ENCODE peak calls at places on chromosome 18, in seven cellular contexts. One of them, this sample, is unnamed. For H3K27me3, the result is how much of the 10 kb centered on the place peaks cover.

GRCh38 chr18:31066267-31066666 is 23.7 kb upstream of the DSC3 start:
- DNase-seq in lower lobe of right lung: no peak
- DNase-seq in CD8-positive, alpha-beta T cell: no peak
- DNase-seq in tibial nerve: no peak
- DNase-seq in GM23338: no peak
- DNase-seq in HepG2: no peak
- DNase-seq in upper lobe of left lung: no peak
- DNase-seq in this sample: no peak

GRCh38 chr18:73842795-73843394 is 304.7 kb downstream of the FBXO15 start:
- DNase-seq in lower lobe of right lung: no peak
- DNase-seq in CD8-positive, alpha-beta T cell: no peak
- DNase-seq in tibial nerve: peak
- DNase-seq in GM23338: peak
- DNase-seq in HepG2: peak
- DNase-seq in upper lobe of left lung: peak
- DNase-seq in this sample: peak

GRCh38 chr18:50751490-50751889 is 68.3 kb downstream of the MRO start:
- DNase-seq in lower lobe of right lung: no peak
- DNase-seq in CD8-positive, alpha-beta T cell: no peak
- DNase-seq in tibial nerve: no peak
- DNase-seq in GM23338: no peak
- DNase-seq in HepG2: no peak
- DNase-seq in upper lobe of left lung: no peak
- DNase-seq in this sample: no peak

GRCh38 chr18:11857177-11857887 is 6.1 kb downstream of the CHMP1B start:
- DNase-seq in lower lobe of right lung: no peak
- DNase-seq in CD8-positive, alpha-beta T cell: no peak
- DNase-seq in tibial nerve: peak
- DNase-seq in GM23338: peak
- DNase-seq in HepG2: peak
- DNase-seq in upper lobe of left lung: peak
- DNase-seq in this sample: peak

GRCh38 chr18:31513189-31513907 is 15.4 kb downstream of the DSG2 start:
- DNase-seq in lower lobe of right lung: no peak
- DNase-seq in CD8-positive, alpha-beta T cell: no peak
- DNase-seq in tibial nerve: no peak
- DNase-seq in GM23338: no peak
- DNase-seq in HepG2: peak
- DNase-seq in upper lobe of left lung: no peak
- DNase-seq in this sample: peak

GRCh38 chr18:415627-416612 is 84.6 kb downstream of the COLEC12 start:
- DNase-seq in lower lobe of right lung: no peak
- DNase-seq in CD8-positive, alpha-beta T cell: no peak
- DNase-seq in tibial nerve: no peak
- DNase-seq in GM23338: no peak
- DNase-seq in HepG2: no peak
- DNase-seq in upper lobe of left lung: no peak
- DNase-seq in this sample: no peak

GRCh38 chr18:76348267-76349066 is 146.6 kb downstream of the ZNF516 start:
- DNase-seq in lower lobe of right lung: no peak
- DNase-seq in CD8-positive, alpha-beta T cell: no peak
- DNase-seq in tibial nerve: no peak
- DNase-seq in GM23338: no peak
- DNase-seq in HepG2: peak
- DNase-seq in upper lobe of left lung: no peak
- DNase-seq in this sample: no peak

GRCh38 chr18:36454258-36454657 is 156.7 kb downstream of the FHOD3 start:
- DNase-seq in lower lobe of right lung: no peak
- DNase-seq in CD8-positive, alpha-beta T cell: no peak
- DNase-seq in tibial nerve: no peak
- DNase-seq in GM23338: no peak
- DNase-seq in HepG2: no peak
- DNase-seq in upper lobe of left lung: no peak
- DNase-seq in this sample: no peak

GRCh38 chr18:76402026-76402990 is 92.7 kb downstream of the ZNF516 start:
- DNase-seq in lower lobe of right lung: no peak
- DNase-seq in CD8-positive, alpha-beta T cell: no peak
- DNase-seq in tibial nerve: no peak
- DNase-seq in GM23338: no peak
- DNase-seq in HepG2: no peak
- DNase-seq in upper lobe of left lung: peak
- DNase-seq in this sample: no peak

GRCh38 chr18:48929951-48930713 is 20.6 kb downstream of the SMAD7 start:
- DNase-seq in lower lobe of right lung: no peak
- DNase-seq in CD8-positive, alpha-beta T cell: no peak
- DNase-seq in tibial nerve: peak
- DNase-seq in GM23338: peak
- DNase-seq in HepG2: peak
- DNase-seq in upper lobe of left lung: peak
- DNase-seq in this sample: peak

GRCh38 chr18:55585586-55586521 is 2.1 kb downstream of the TCF4 start:
- DNase-seq in lower lobe of right lung: no peak
- DNase-seq in CD8-positive, alpha-beta T cell: no peak
- DNase-seq in tibial nerve: no peak
- DNase-seq in GM23338: peak
- DNase-seq in HepG2: no peak
- DNase-seq in upper lobe of left lung: no peak
- DNase-seq in this sample: no peak

GRCh38 chr18:48951448-48952286 is 902 bp upstream of the SMAD7 start:
- DNase-seq in lower lobe of right lung: peak
- DNase-seq in CD8-positive, alpha-beta T cell: peak
- DNase-seq in tibial nerve: peak
- DNase-seq in GM23338: peak
- DNase-seq in HepG2: peak
- DNase-seq in upper lobe of left lung: peak
- DNase-seq in this sample: peak

GRCh38 chr18:75309564-75309963 is 99.0 kb downstream of the TSHZ1 start:
- DNase-seq in lower lobe of right lung: no peak
- DNase-seq in CD8-positive, alpha-beta T cell: no peak
- DNase-seq in tibial nerve: no peak
- DNase-seq in GM23338: peak
- DNase-seq in HepG2: peak
- DNase-seq in upper lobe of left lung: no peak
- DNase-seq in this sample: no peak

GRCh38 chr18:8526316-8526715 is 82.9 kb upstream of the RAB12 start:
- DNase-seq in lower lobe of right lung: no peak
- DNase-seq in CD8-positive, alpha-beta T cell: no peak
- DNase-seq in tibial nerve: no peak
- DNase-seq in GM23338: no peak
- DNase-seq in HepG2: no peak
- DNase-seq in upper lobe of left lung: peak
- DNase-seq in this sample: no peak

GRCh38 chr18:75064513-75064905 is 144.4 kb downstream of the PTGR3 start:
- DNase-seq in lower lobe of right lung: no peak
- DNase-seq in CD8-positive, alpha-beta T cell: no peak
- DNase-seq in tibial nerve: no peak
- DNase-seq in GM23338: no peak
- DNase-seq in HepG2: no peak
- DNase-seq in upper lobe of left lung: no peak
- DNase-seq in this sample: no peak

GRCh38 chr18:71784777-71785176 is 759.4 kb downstream of the CBLN2 start:
- DNase-seq in lower lobe of right lung: no peak
- DNase-seq in CD8-positive, alpha-beta T cell: no peak
- DNase-seq in tibial nerve: no peak
- DNase-seq in GM23338: peak
- DNase-seq in HepG2: peak
- DNase-seq in upper lobe of left lung: no peak
- DNase-seq in this sample: no peak

GRCh38 chr18:73848656-73849055 is 299.0 kb downstream of the FBXO15 start:
- DNase-seq in lower lobe of right lung: no peak
- DNase-seq in CD8-positive, alpha-beta T cell: no peak
- DNase-seq in tibial nerve: no peak
- DNase-seq in GM23338: no peak
- DNase-seq in HepG2: no peak
- DNase-seq in upper lobe of left lung: no peak
- DNase-seq in this sample: no peak

GRCh38 chr18:56085561-56085960 is 497.6 kb upstream of the TCF4 start:
- DNase-seq in lower lobe of right lung: no peak
- DNase-seq in CD8-positive, alpha-beta T cell: no peak
- DNase-seq in tibial nerve: peak
- DNase-seq in GM23338: no peak
- DNase-seq in HepG2: no peak
- DNase-seq in upper lobe of left lung: no peak
- DNase-seq in this sample: no peak

GRCh38 chr18:2880473-2880872 is 33.7 kb downstream of the EMILIN2 start:
- DNase-seq in lower lobe of right lung: no peak
- DNase-seq in CD8-positive, alpha-beta T cell: no peak
- DNase-seq in tibial nerve: no peak
- DNase-seq in GM23338: peak
- DNase-seq in HepG2: no peak
- DNase-seq in upper lobe of left lung: peak
- DNase-seq in this sample: no peak

GRCh38 chr18:46734981-46735380 is 21.9 kb downstream of the ST8SIA5 start:
- DNase-seq in lower lobe of right lung: no peak
- DNase-seq in CD8-positive, alpha-beta T cell: peak
- DNase-seq in tibial nerve: no peak
- DNase-seq in GM23338: no peak
- DNase-seq in HepG2: no peak
- DNase-seq in upper lobe of left lung: no peak
- DNase-seq in this sample: no peak

GRCh38 chr18:11998182-11998581 is 16.9 kb downstream of the IMPA2 start:
- DNase-seq in lower lobe of right lung: peak
- DNase-seq in CD8-positive, alpha-beta T cell: no peak
- DNase-seq in tibial nerve: no peak
- DNase-seq in GM23338: no peak
- DNase-seq in HepG2: no peak
- DNase-seq in upper lobe of left lung: no peak
- DNase-seq in this sample: no peak

GRCh38 chr18:57909620-57910019 is 106.5 kb upstream of the ATP8B1 start:
- DNase-seq in lower lobe of right lung: no peak
- DNase-seq in CD8-positive, alpha-beta T cell: no peak
- DNase-seq in tibial nerve: no peak
- DNase-seq in GM23338: no peak
- DNase-seq in HepG2: no peak
- DNase-seq in upper lobe of left lung: no peak
- DNase-seq in this sample: no peak

GRCh38 chr18:63775166-63775730 is at the start of gene SERPINB7:
- DNase-seq in lower lobe of right lung: no peak
- DNase-seq in CD8-positive, alpha-beta T cell: no peak
- DNase-seq in tibial nerve: no peak
- DNase-seq in GM23338: no peak
- DNase-seq in HepG2: no peak
- DNase-seq in upper lobe of left lung: no peak
- DNase-seq in this sample: no peak

GRCh38 chr18:70450658-70451253 is 161.9 kb downstream of the SOCS6 start:
- DNase-seq in lower lobe of right lung: no peak
- DNase-seq in CD8-positive, alpha-beta T cell: no peak
- DNase-seq in tibial nerve: no peak
- DNase-seq in GM23338: peak
- DNase-seq in HepG2: no peak
- DNase-seq in upper lobe of left lung: no peak
- DNase-seq in this sample: no peak
- TF ChIP-seq CTCF in lower lobe of right lung: peak
- TF ChIP-seq CTCF in CD8-positive, alpha-beta T cell: no peak
- TF ChIP-seq CTCF in tibial nerve: peak
- TF ChIP-seq CTCF in GM23338: peak
- TF ChIP-seq CTCF in HepG2: peak
- TF ChIP-seq CTCF in upper lobe of left lung: no peak
- TF ChIP-seq CTCF in this sample: peak

GRCh38 chr18:22455425-22456150 is 37.9 kb upstream of the CTAGE1 start:
- DNase-seq in lower lobe of right lung: no peak
- DNase-seq in CD8-positive, alpha-beta T cell: no peak
- DNase-seq in tibial nerve: no peak
- DNase-seq in GM23338: peak
- DNase-seq in HepG2: no peak
- DNase-seq in upper lobe of left lung: no peak
- DNase-seq in this sample: no peak
- H3K27me3 ChIP-seq in lower lobe of right lung: under half
- H3K27me3 ChIP-seq in CD8-positive, alpha-beta T cell: under half
- H3K27me3 ChIP-seq in tibial nerve: under half
- H3K27me3 ChIP-seq in GM23338: under half
- H3K27me3 ChIP-seq in HepG2: under half
- H3K27me3 ChIP-seq in upper lobe of left lung: under half
- H3K27me3 ChIP-seq in this sample: under half

DNA sequence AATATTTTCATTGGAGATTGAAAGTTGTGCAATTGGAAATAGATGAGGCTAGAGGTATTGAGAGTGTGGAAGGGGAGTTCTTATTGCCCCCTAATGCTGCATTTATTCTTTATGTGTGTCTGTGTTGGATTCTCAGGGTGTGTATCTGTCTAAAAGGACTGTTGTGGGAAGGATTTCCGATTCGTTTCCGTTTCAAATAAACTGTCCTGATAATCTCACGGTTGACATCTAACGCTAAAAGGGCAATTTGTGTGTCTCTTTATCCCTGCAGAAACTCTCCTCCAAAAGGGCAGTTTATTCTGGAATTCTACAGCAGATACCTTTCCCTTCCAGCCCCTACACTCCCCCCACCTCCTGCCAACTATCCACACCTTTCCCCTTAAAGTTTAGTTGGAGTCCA is 923 bp downstream of the SETBP1 start:
- DNase-seq in lower lobe of right lung: no peak
- DNase-seq in CD8-positive, alpha-beta T cell: no peak
- DNase-seq in tibial nerve: no peak
- DNase-seq in GM23338: no peak
- DNase-seq in HepG2: no peak
- DNase-seq in upper lobe of left lung: no peak
- DNase-seq in this sample: no peak
- H3K4me3 ChIP-seq in lower lobe of right lung: peak
- H3K4me3 ChIP-seq in CD8-positive, alpha-beta T cell: no peak
- H3K4me3 ChIP-seq in tibial nerve: peak
- H3K4me3 ChIP-seq in GM23338: peak
- H3K4me3 ChIP-seq in HepG2: no peak
- H3K4me3 ChIP-seq in upper lobe of left lung: peak
- H3K4me3 ChIP-seq in this sample: no peak

GRCh38 chr18:5237723-5238370 is 40.8 kb upstream of the AKAIN1 start:
- DNase-seq in lower lobe of right lung: peak
- DNase-seq in CD8-positive, alpha-beta T cell: peak
- DNase-seq in tibial nerve: peak
- DNase-seq in GM23338: peak
- DNase-seq in HepG2: peak
- DNase-seq in upper lobe of left lung: peak
- DNase-seq in this sample: peak
- TF ChIP-seq CTCF in lower lobe of right lung: peak
- TF ChIP-seq CTCF in CD8-positive, alpha-beta T cell: no peak
- TF ChIP-seq CTCF in tibial nerve: peak
- TF ChIP-seq CTCF in GM23338: no peak
- TF ChIP-seq CTCF in HepG2: peak
- TF ChIP-seq CTCF in upper lobe of left lung: peak
- TF ChIP-seq CTCF in this sample: peak

GRCh38 chr18:54102123-54102522 is 122.3 kb downstream of the MBD2 start:
- DNase-seq in lower lobe of right lung: no peak
- DNase-seq in CD8-positive, alpha-beta T cell: no peak
- DNase-seq in tibial nerve: no peak
- DNase-seq in GM23338: no peak
- DNase-seq in HepG2: no peak
- DNase-seq in upper lobe of left lung: no peak
- DNase-seq in this sample: no peak
- H3K27me3 ChIP-seq in lower lobe of right lung: under half
- H3K27me3 ChIP-seq in CD8-positive, alpha-beta T cell: under half
- H3K27me3 ChIP-seq in tibial nerve: under half
- H3K27me3 ChIP-seq in GM23338: under half
- H3K27me3 ChIP-seq in HepG2: under half
- H3K27me3 ChIP-seq in upper lobe of left lung: under half
- H3K27me3 ChIP-seq in this sample: under half